ENCODE peak calls at places on chromosome 7, in ten cellular contexts. X is fibroblast of pulmonary artery; S is NCI-H226; Z is neural crest cell; K is ecto neural progenitor cell; J is NCI-H526 treated with DMSO at 0.1 percent for 48 hours; U is activated T-cell treated with anti-CD3 and anti-CD28 coated beads for 1 hour; M is dermis microvascular lymphatic vessel endothelial cell; W is T-helper 1 cell; O is CD8-positive, alpha-beta T cell. L is an unnamed sample.

GRCh38 chr7:6730343-6730633 is 23.5 kb upstream of the ZNF12 start:
- DNase-seq in M (peak; percentile 46), J (no peak), Z (no peak), O (no peak), W (peak; percentile 6), X (no peak), S (peak; percentile 32), U (no peak), K (no peak), L (no peak)

GRCh38 chr7:108164946-108165345 is 34.8 kb upstream of the LAMB4 start:
- DNase-seq in K (no peak), O (no peak), U (no peak), J (no peak), S (no peak), Z (no peak), X (no peak), M (no peak), W (no peak), L (no peak)

GRCh38 chr7:157684157-157684595 is 347.4 kb downstream of the DNAJB6 start:
- DNase-seq in J (no peak), K (peak; percentile 70), U (no peak), M (no peak), O (no peak), X (no peak), Z (peak; percentile 49), W (no peak), S (no peak), L (peak; percentile 77)

GRCh38 chr7:77439572-77439971 is 23.4 kb upstream of the GSAP start:
- DNase-seq in Z (no peak), X (no peak), M (peak; percentile 42), K (no peak), S (no peak), W (no peak), U (no peak), J (peak; percentile 26), O (no peak), L (no peak)

GRCh38 chr7:67788689-67789088 is 792.1 kb downstream of the TYW1 start:
- DNase-seq in S (no peak), O (no peak), J (no peak), X (peak; percentile 9), Z (peak; percentile 5), M (no peak), W (no peak), K (no peak), U (no peak), L (no peak)

GRCh38 chr7:155392726-155393570 is 65.0 kb upstream of the EN2 start:
- DNase-seq in W (no peak), M (no peak), J (no peak), O (no peak), S (no peak), Z (no peak), K (no peak), U (no peak), X (no peak), L (no peak)

GRCh38 chr7:131108212-131108980 is 219.3 kb upstream of the MKLN1 start:
- DNase-seq in M (peak; percentile 58), W (peak; percentile 47), O (peak; percentile 37), J (no peak), Z (no peak), S (no peak), K (peak; percentile 64), X (peak; percentile 69), U (no peak), L (no peak)

GRCh38 chr7:141975806-141976523 is 2.4 kb upstream of the TAS2R38 start:
- DNase-seq in K (peak; percentile 86), U (peak; percentile 57), J (peak; percentile 59), W (peak; percentile 52), X (peak; percentile 29), M (peak; percentile 32), S (peak; percentile 70), O (peak; percentile 51), Z (peak; percentile 91), L (peak; percentile 90)

GRCh38 chr7:155338632-155339320 is 41.1 kb downstream of the INSIG1 start:
- DNase-seq in O (no peak), S (no peak), X (no peak), W (no peak), J (no peak), K (peak; percentile 39), M (no peak), Z (no peak), U (peak; percentile 19), L (no peak)

GRCh38 chr7:50661345-50662058 is 96.3 kb upstream of the DDC start:
- DNase-seq in M (no peak), U (no peak), K (no peak), W (no peak), J (no peak), O (no peak), S (no peak), Z (no peak), X (no peak), L (no peak)

GRCh38 chr7:127588697-127589482 is 679 bp downstream of the ARF5 start:
- DNase-seq in Z (peak; percentile 56), X (peak; percentile 46), O (peak; percentile 7), K (peak; percentile 82), W (peak; percentile 18), M (peak; percentile 59), U (peak; percentile 9), S (peak; percentile 47), J (peak; percentile 53), L (peak; percentile 85)

GRCh38 chr7:36766451-36766850 is 42.2 kb upstream of the AOAH start:
- DNase-seq in J (no peak), K (no peak), M (no peak), U (no peak), X (no peak), S (no peak), W (no peak), Z (no peak), O (no peak), L (no peak)